ENCODE peak calls at places on chromosomes 7 and 10, in seven cellular contexts. One of them, this sample, is unnamed.

GRCh38 chr10:1107004-1107403 is 50.8 kb downstream of the WDR37 start:
- DNase-seq in GM04504: no peak
- DNase-seq in Karpas-422: no peak
- DNase-seq in naive thymus-derived CD4-positive, alpha-beta T cell: no peak
- DNase-seq in mesendoderm: no peak
- DNase-seq in OCI-LY7: no peak
- DNase-seq in effector CD8-positive, alpha-beta T cell: no peak
- DNase-seq in this sample: no peak

GRCh38 chr10:10397906-10398305 is 619.8 kb upstream of the CELF2 start:
- DNase-seq in GM04504: no peak
- DNase-seq in mesendoderm: no peak
- DNase-seq in effector CD8-positive, alpha-beta T cell: no peak
- DNase-seq in OCI-LY7: no peak
- DNase-seq in naive thymus-derived CD4-positive, alpha-beta T cell: no peak
- DNase-seq in Karpas-422: no peak
- DNase-seq in this sample: no peak

GRCh38 chr7:140678081-140678815 is 5.5 kb downstream of the ADCK2 start:
- DNase-seq in GM04504: no peak
- DNase-seq in mesendoderm: no peak
- DNase-seq in effector CD8-positive, alpha-beta T cell: no peak
- DNase-seq in OCI-LY7: no peak
- DNase-seq in naive thymus-derived CD4-positive, alpha-beta T cell: no peak
- DNase-seq in Karpas-422: no peak
- DNase-seq in this sample: no peak

GRCh38 chr10:43318978-43319965 is 52.2 kb upstream of the FXYD4 start:
- DNase-seq in naive thymus-derived CD4-positive, alpha-beta T cell: no peak
- DNase-seq in mesendoderm: no peak
- DNase-seq in GM04504: no peak
- DNase-seq in effector CD8-positive, alpha-beta T cell: no peak
- DNase-seq in Karpas-422: no peak
- DNase-seq in OCI-LY7: no peak
- DNase-seq in this sample: no peak

GRCh38 chr7:77351539-77352004 is 64.6 kb downstream of the GSAP start:
- DNase-seq in mesendoderm: peak; percentile 40
- DNase-seq in OCI-LY7: peak; percentile 59
- DNase-seq in effector CD8-positive, alpha-beta T cell: peak; percentile 4
- DNase-seq in GM04504: no peak
- DNase-seq in Karpas-422: no peak
- DNase-seq in naive thymus-derived CD4-positive, alpha-beta T cell: peak; percentile 57
- DNase-seq in this sample: peak; percentile 44

GRCh38 chr10:80502621-80503583 is 34.8 kb upstream of the SH2D4B start:
- DNase-seq in GM04504: no peak
- DNase-seq in Karpas-422: no peak
- DNase-seq in mesendoderm: no peak
- DNase-seq in OCI-LY7: no peak
- DNase-seq in effector CD8-positive, alpha-beta T cell: no peak
- DNase-seq in naive thymus-derived CD4-positive, alpha-beta T cell: no peak
- DNase-seq in this sample: no peak

GRCh38 chr7:130954918-130955559 is 221.0 kb upstream of the KLF14 start:
- DNase-seq in effector CD8-positive, alpha-beta T cell: no peak
- DNase-seq in mesendoderm: no peak
- DNase-seq in GM04504: no peak
- DNase-seq in Karpas-422: no peak
- DNase-seq in OCI-LY7: no peak
- DNase-seq in naive thymus-derived CD4-positive, alpha-beta T cell: no peak
- DNase-seq in this sample: no peak

GRCh38 chr7:954330-955238 is at the start of gene ADAP1:
- DNase-seq in mesendoderm: peak; percentile 29
- DNase-seq in OCI-LY7: peak; percentile 52
- DNase-seq in GM04504: no peak
- DNase-seq in naive thymus-derived CD4-positive, alpha-beta T cell: peak; percentile 60
- DNase-seq in effector CD8-positive, alpha-beta T cell: no peak
- DNase-seq in Karpas-422: no peak
- DNase-seq in this sample: peak; percentile 53

GRCh38 chr7:22292519-22292918 is 64.4 kb downstream of the RAPGEF5 start:
- DNase-seq in mesendoderm: no peak
- DNase-seq in effector CD8-positive, alpha-beta T cell: no peak
- DNase-seq in naive thymus-derived CD4-positive, alpha-beta T cell: no peak
- DNase-seq in OCI-LY7: no peak
- DNase-seq in GM04504: no peak
- DNase-seq in Karpas-422: no peak
- DNase-seq in this sample: no peak

GRCh38 chr7:131249483-131249882 is 78.2 kb upstream of the MKLN1 start:
- DNase-seq in OCI-LY7: no peak
- DNase-seq in GM04504: no peak
- DNase-seq in Karpas-422: no peak
- DNase-seq in mesendoderm: peak; percentile 5
- DNase-seq in naive thymus-derived CD4-positive, alpha-beta T cell: no peak
- DNase-seq in effector CD8-positive, alpha-beta T cell: no peak
- DNase-seq in this sample: no peak

GRCh38 chr10:82982110-82982608 is 1107.2 kb downstream of the NRG3 start:
- DNase-seq in naive thymus-derived CD4-positive, alpha-beta T cell: no peak
- DNase-seq in effector CD8-positive, alpha-beta T cell: no peak
- DNase-seq in OCI-LY7: no peak
- DNase-seq in Karpas-422: no peak
- DNase-seq in GM04504: peak; percentile 95
- DNase-seq in mesendoderm: peak; percentile 75
- DNase-seq in this sample: no peak

GRCh38 chr10:81873231-81873931 is 1.6 kb upstream of the NRG3 start:
- DNase-seq in effector CD8-positive, alpha-beta T cell: no peak
- DNase-seq in mesendoderm: no peak
- DNase-seq in GM04504: no peak
- DNase-seq in naive thymus-derived CD4-positive, alpha-beta T cell: no peak
- DNase-seq in Karpas-422: no peak
- DNase-seq in OCI-LY7: no peak
- DNase-seq in this sample: no peak

GRCh38 chr7:57399972-57400371 is 50.0 kb upstream of the ZNF716 start:
- DNase-seq in OCI-LY7: no peak
- DNase-seq in Karpas-422: no peak
- DNase-seq in GM04504: no peak
- DNase-seq in naive thymus-derived CD4-positive, alpha-beta T cell: no peak
- DNase-seq in mesendoderm: no peak
- DNase-seq in effector CD8-positive, alpha-beta T cell: no peak
- DNase-seq in this sample: no peak

GRCh38 chr7:159022238-159022993 is 122.3 kb downstream of the VIPR2 start:
- DNase-seq in Karpas-422: no peak
- DNase-seq in OCI-LY7: no peak
- DNase-seq in GM04504: no peak
- DNase-seq in effector CD8-positive, alpha-beta T cell: no peak
- DNase-seq in mesendoderm: no peak
- DNase-seq in naive thymus-derived CD4-positive, alpha-beta T cell: no peak
- DNase-seq in this sample: no peak

GRCh38 chr7:7793249-7793648 is 74.8 kb upstream of the RPA3 start:
- DNase-seq in naive thymus-derived CD4-positive, alpha-beta T cell: no peak
- DNase-seq in OCI-LY7: no peak
- DNase-seq in Karpas-422: no peak
- DNase-seq in effector CD8-positive, alpha-beta T cell: no peak
- DNase-seq in GM04504: no peak
- DNase-seq in mesendoderm: peak; percentile 88
- DNase-seq in this sample: no peak

GRCh38 chr7:136391371-136391770 is 414.2 kb upstream of the MTPN start:
- DNase-seq in mesendoderm: peak; percentile 93
- DNase-seq in OCI-LY7: no peak
- DNase-seq in effector CD8-positive, alpha-beta T cell: no peak
- DNase-seq in Karpas-422: no peak
- DNase-seq in GM04504: no peak
- DNase-seq in naive thymus-derived CD4-positive, alpha-beta T cell: no peak
- DNase-seq in this sample: no peak

GRCh38 chr7:77199008-77199966 is at the start of gene FGL2:
- DNase-seq in naive thymus-derived CD4-positive, alpha-beta T cell: peak; percentile 31
- DNase-seq in mesendoderm: peak; percentile 40
- DNase-seq in OCI-LY7: peak; percentile 32
- DNase-seq in effector CD8-positive, alpha-beta T cell: peak; percentile 1
- DNase-seq in GM04504: peak; percentile 21
- DNase-seq in Karpas-422: peak; percentile 74
- DNase-seq in this sample: peak; percentile 6

GRCh38 chr7:27746978-27747377 is 7.0 kb downstream of the TAX1BP1 start:
- DNase-seq in naive thymus-derived CD4-positive, alpha-beta T cell: no peak
- DNase-seq in GM04504: no peak
- DNase-seq in OCI-LY7: no peak
- DNase-seq in Karpas-422: no peak
- DNase-seq in mesendoderm: no peak
- DNase-seq in effector CD8-positive, alpha-beta T cell: no peak
- DNase-seq in this sample: no peak

GRCh38 chr7:140454657-140455015 is 24.7 kb downstream of the MKRN1 start:
- DNase-seq in mesendoderm: no peak
- DNase-seq in OCI-LY7: no peak
- DNase-seq in GM04504: no peak
- DNase-seq in effector CD8-positive, alpha-beta T cell: no peak
- DNase-seq in naive thymus-derived CD4-positive, alpha-beta T cell: no peak
- DNase-seq in Karpas-422: no peak
- DNase-seq in this sample: no peak

GRCh38 chr10:118792501-118792900 is 37.7 kb upstream of the CACUL1 start:
- DNase-seq in OCI-LY7: no peak
- DNase-seq in effector CD8-positive, alpha-beta T cell: no peak
- DNase-seq in Karpas-422: no peak
- DNase-seq in GM04504: peak; percentile 23
- DNase-seq in mesendoderm: no peak
- DNase-seq in naive thymus-derived CD4-positive, alpha-beta T cell: no peak
- DNase-seq in this sample: no peak

GRCh38 chr10:119049777-119050176 is 20.3 kb downstream of the NANOS1 start:
- DNase-seq in effector CD8-positive, alpha-beta T cell: no peak
- DNase-seq in mesendoderm: no peak
- DNase-seq in GM04504: no peak
- DNase-seq in Karpas-422: no peak
- DNase-seq in naive thymus-derived CD4-positive, alpha-beta T cell: no peak
- DNase-seq in OCI-LY7: no peak
- DNase-seq in this sample: no peak

GRCh38 chr7:32218741-32219283 is 148.6 kb upstream of the PDE1C start:
- DNase-seq in OCI-LY7: no peak
- DNase-seq in mesendoderm: no peak
- DNase-seq in naive thymus-derived CD4-positive, alpha-beta T cell: no peak
- DNase-seq in GM04504: no peak
- DNase-seq in Karpas-422: no peak
- DNase-seq in effector CD8-positive, alpha-beta T cell: no peak
- DNase-seq in this sample: no peak

GRCh38 chr7:74289660-74290589 is 718 bp downstream of the CLIP2 start:
- DNase-seq in OCI-LY7: no peak
- DNase-seq in Karpas-422: no peak
- DNase-seq in naive thymus-derived CD4-positive, alpha-beta T cell: no peak
- DNase-seq in GM04504: no peak
- DNase-seq in effector CD8-positive, alpha-beta T cell: peak; percentile 13
- DNase-seq in mesendoderm: no peak
- DNase-seq in this sample: peak; percentile 53

GRCh38 chr7:36280840-36281812 is 108.5 kb upstream of the ANLN start:
- DNase-seq in naive thymus-derived CD4-positive, alpha-beta T cell: no peak
- DNase-seq in mesendoderm: peak; percentile 78
- DNase-seq in OCI-LY7: no peak
- DNase-seq in effector CD8-positive, alpha-beta T cell: no peak
- DNase-seq in GM04504: peak; percentile 53
- DNase-seq in Karpas-422: peak; percentile 80
- DNase-seq in this sample: no peak

GRCh38 chr10:132886211-132887099 is 55.9 kb downstream of the CFAP46 start:
- DNase-seq in naive thymus-derived CD4-positive, alpha-beta T cell: no peak
- DNase-seq in OCI-LY7: peak; percentile 2
- DNase-seq in GM04504: no peak
- DNase-seq in effector CD8-positive, alpha-beta T cell: no peak
- DNase-seq in Karpas-422: peak; percentile 44
- DNase-seq in mesendoderm: peak; percentile 26
- DNase-seq in this sample: no peak

GRCh38 chr10:26367771-26368170 is 70.4 kb upstream of the APBB1IP start:
- DNase-seq in mesendoderm: peak; percentile 77
- DNase-seq in OCI-LY7: peak; percentile 63
- DNase-seq in GM04504: peak; percentile 9
- DNase-seq in Karpas-422: peak; percentile 80
- DNase-seq in effector CD8-positive, alpha-beta T cell: no peak
- DNase-seq in naive thymus-derived CD4-positive, alpha-beta T cell: peak; percentile 30
- DNase-seq in this sample: peak; percentile 45

GRCh38 chr7:136067277-136067676 is 90.1 kb upstream of the MTPN start:
- DNase-seq in OCI-LY7: no peak
- DNase-seq in mesendoderm: no peak
- DNase-seq in naive thymus-derived CD4-positive, alpha-beta T cell: no peak
- DNase-seq in effector CD8-positive, alpha-beta T cell: no peak
- DNase-seq in GM04504: no peak
- DNase-seq in Karpas-422: no peak
- DNase-seq in this sample: no peak